ENCODE peak calls at places on chromosomes 7 and 10, in nine cellular contexts. F is trophoblast cell, J is breast epithelium, T is SK-N-MC, O is MCF 10A, A is A549, N is lower leg skin, S is RKO, B is NCI-H226. H is an unnamed sample.

GRCh38 chr10:62413048-62413447 is 38.9 kb downstream of the ZNF365 start:
- DNase-seq in A (no peak), B (no peak), J (no peak), F (no peak), T (no peak), S (no peak), N (no peak), O (no peak), H (no peak)

GRCh38 chr7:151367304-151367703 is 25.7 kb downstream of the NUB1 start:
- DNase-seq in B (no peak), F (peak), J (no peak), T (no peak), N (no peak), A (no peak), O (no peak), S (no peak), H (no peak)

GRCh38 chr10:117131390-117132327 is 6.4 kb downstream of the VAX1 start:
- DNase-seq in A (no peak), F (no peak), S (no peak), B (no peak), N (no peak), O (no peak), J (no peak), T (no peak), H (no peak)

GRCh38 chr10:12507165-12507870 is 158.0 kb downstream of the CAMK1D start:
- DNase-seq in B (no peak), S (no peak), F (no peak), A (no peak), J (no peak), T (no peak), N (no peak), O (no peak), H (no peak)

GRCh38 chr10:120963053-120963533 is 111.9 kb downstream of the WDR11 start:
- DNase-seq in S (no peak), N (no peak), O (no peak), B (no peak), T (no peak), J (no peak), A (no peak), F (no peak), H (no peak)

GRCh38 chr10:6385683-6386082 is 183.0 kb downstream of the PFKFB3 start:
- DNase-seq in S (no peak), A (peak), F (peak), T (no peak), N (no peak), B (no peak), J (no peak), O (peak), H (peak)

GRCh38 chr7:20532841-20533240 is 82.6 kb upstream of the ABCB5 start:
- DNase-seq in T (no peak), N (no peak), J (peak), O (peak), A (no peak), S (no peak), F (no peak), B (peak), H (peak)

GRCh38 chr7:101108961-101109360 is 17.9 kb upstream of the SERPINE1 start:
- DNase-seq in A (peak), O (peak), J (no peak), S (no peak), F (peak), T (no peak), B (peak), N (peak), H (peak)